ENCODE peak calls at places on chromosomes 13 and 19, in seven cellular contexts. One of them, this sample, is unnamed.

GRCh38 chr19:33392341-33393285 is 19.1 kb downstream of the CEBPG start:
- DNase-seq in CD4-positive, alpha-beta memory T cell: no peak
- DNase-seq in tibial artery: peak
- DNase-seq in suprapubic skin: no peak
- DNase-seq in brain microvascular endothelial cell: no peak
- DNase-seq in psoas muscle: no peak
- DNase-seq in esophagus squamous epithelium: no peak
- DNase-seq in this sample: no peak

GRCh38 chr19:10135551-10136334 is 16.0 kb upstream of the EIF3G start:
- DNase-seq in brain microvascular endothelial cell: no peak
- DNase-seq in tibial artery: no peak
- DNase-seq in psoas muscle: no peak
- DNase-seq in CD4-positive, alpha-beta memory T cell: no peak
- DNase-seq in esophagus squamous epithelium: no peak
- DNase-seq in suprapubic skin: no peak
- DNase-seq in this sample: no peak

GRCh38 chr19:32174386-32175113 is 170.9 kb upstream of the ZNF507 start:
- DNase-seq in psoas muscle: no peak
- DNase-seq in CD4-positive, alpha-beta memory T cell: no peak
- DNase-seq in suprapubic skin: no peak
- DNase-seq in tibial artery: no peak
- DNase-seq in esophagus squamous epithelium: no peak
- DNase-seq in brain microvascular endothelial cell: no peak
- DNase-seq in this sample: no peak

GRCh38 chr13:50969691-50970090 is 60.1 kb downstream of the RNASEH2B start:
- DNase-seq in tibial artery: no peak
- DNase-seq in brain microvascular endothelial cell: peak
- DNase-seq in psoas muscle: no peak
- DNase-seq in esophagus squamous epithelium: no peak
- DNase-seq in CD4-positive, alpha-beta memory T cell: no peak
- DNase-seq in suprapubic skin: no peak
- DNase-seq in this sample: no peak

GRCh38 chr19:7527516-7528191 is 5.2 kb downstream of the MCOLN1 start:
- DNase-seq in suprapubic skin: no peak
- DNase-seq in brain microvascular endothelial cell: no peak
- DNase-seq in tibial artery: no peak
- DNase-seq in CD4-positive, alpha-beta memory T cell: no peak
- DNase-seq in psoas muscle: peak
- DNase-seq in esophagus squamous epithelium: no peak
- DNase-seq in this sample: no peak

GRCh38 chr19:51824603-51825002 is 29.6 kb downstream of the FPR3 start:
- DNase-seq in brain microvascular endothelial cell: no peak
- DNase-seq in suprapubic skin: no peak
- DNase-seq in tibial artery: no peak
- DNase-seq in psoas muscle: no peak
- DNase-seq in esophagus squamous epithelium: no peak
- DNase-seq in CD4-positive, alpha-beta memory T cell: no peak
- DNase-seq in this sample: no peak

GRCh38 chr13:49436890-49437289 is 7.0 kb downstream of the CAB39L start:
- DNase-seq in brain microvascular endothelial cell: peak
- DNase-seq in CD4-positive, alpha-beta memory T cell: no peak
- DNase-seq in esophagus squamous epithelium: no peak
- DNase-seq in suprapubic skin: no peak
- DNase-seq in tibial artery: peak
- DNase-seq in psoas muscle: peak
- DNase-seq in this sample: no peak

GRCh38 chr19:3080281-3080680 is 13.9 kb upstream of the GNA11 start:
- DNase-seq in brain microvascular endothelial cell: peak
- DNase-seq in suprapubic skin: no peak
- DNase-seq in psoas muscle: no peak
- DNase-seq in tibial artery: peak
- DNase-seq in esophagus squamous epithelium: no peak
- DNase-seq in CD4-positive, alpha-beta memory T cell: no peak
- DNase-seq in this sample: no peak

GRCh38 chr13:31042501-31043165 is 110.2 kb downstream of the TEX26 start:
- DNase-seq in tibial artery: no peak
- DNase-seq in brain microvascular endothelial cell: no peak
- DNase-seq in psoas muscle: no peak
- DNase-seq in suprapubic skin: no peak
- DNase-seq in CD4-positive, alpha-beta memory T cell: no peak
- DNase-seq in esophagus squamous epithelium: no peak
- DNase-seq in this sample: no peak

GRCh38 chr19:58575183-58576041 is 2.3 kb upstream of the MZF1 start:
- DNase-seq in esophagus squamous epithelium: no peak
- DNase-seq in tibial artery: peak
- DNase-seq in psoas muscle: peak
- DNase-seq in brain microvascular endothelial cell: peak
- DNase-seq in CD4-positive, alpha-beta memory T cell: peak
- DNase-seq in suprapubic skin: peak
- DNase-seq in this sample: peak

GRCh38 chr19:44903602-44904425 is 1.8 kb upstream of the APOE start:
- DNase-seq in brain microvascular endothelial cell: peak
- DNase-seq in CD4-positive, alpha-beta memory T cell: peak
- DNase-seq in tibial artery: peak
- DNase-seq in psoas muscle: peak
- DNase-seq in suprapubic skin: peak
- DNase-seq in esophagus squamous epithelium: no peak
- DNase-seq in this sample: peak

GRCh38 chr13:51041126-51041525 is 69.9 kb downstream of the C13orf42 start:
- DNase-seq in tibial artery: no peak
- DNase-seq in esophagus squamous epithelium: no peak
- DNase-seq in CD4-positive, alpha-beta memory T cell: no peak
- DNase-seq in psoas muscle: no peak
- DNase-seq in brain microvascular endothelial cell: no peak
- DNase-seq in suprapubic skin: no peak
- DNase-seq in this sample: no peak

GRCh38 chr13:37492741-37493514 is 105.6 kb downstream of the POSTN start:
- DNase-seq in CD4-positive, alpha-beta memory T cell: no peak
- DNase-seq in tibial artery: no peak
- DNase-seq in brain microvascular endothelial cell: peak
- DNase-seq in esophagus squamous epithelium: no peak
- DNase-seq in psoas muscle: no peak
- DNase-seq in suprapubic skin: no peak
- DNase-seq in this sample: no peak

GRCh38 chr19:801030-801860 is 4.0 kb downstream of the PTBP1 start:
- DNase-seq in psoas muscle: peak
- DNase-seq in tibial artery: peak
- DNase-seq in esophagus squamous epithelium: no peak
- DNase-seq in brain microvascular endothelial cell: no peak
- DNase-seq in CD4-positive, alpha-beta memory T cell: no peak
- DNase-seq in suprapubic skin: no peak
- DNase-seq in this sample: no peak

GRCh38 chr19:51948979-51949378 is 21.7 kb downstream of the ZNF613 start:
- DNase-seq in tibial artery: no peak
- DNase-seq in psoas muscle: no peak
- DNase-seq in esophagus squamous epithelium: no peak
- DNase-seq in brain microvascular endothelial cell: peak
- DNase-seq in suprapubic skin: no peak
- DNase-seq in CD4-positive, alpha-beta memory T cell: no peak
- DNase-seq in this sample: no peak

GRCh38 chr13:97328222-97328790 is 105.7 kb upstream of the RAP2A start:
- DNase-seq in CD4-positive, alpha-beta memory T cell: no peak
- DNase-seq in esophagus squamous epithelium: no peak
- DNase-seq in psoas muscle: no peak
- DNase-seq in brain microvascular endothelial cell: peak
- DNase-seq in tibial artery: no peak
- DNase-seq in suprapubic skin: no peak
- DNase-seq in this sample: no peak
- H3K4me3 ChIP-seq in CD4-positive, alpha-beta memory T cell: no peak
- H3K4me3 ChIP-seq in esophagus squamous epithelium: no peak
- H3K4me3 ChIP-seq in psoas muscle: no peak
- H3K4me3 ChIP-seq in brain microvascular endothelial cell: no peak
- H3K4me3 ChIP-seq in tibial artery: no peak
- H3K4me3 ChIP-seq in suprapubic skin: no peak
- H3K4me3 ChIP-seq in this sample: no peak

GRCh38 chr19:11560404-11560988 is 1.5 kb upstream of the ELOF1 start:
- DNase-seq in tibial artery: no peak
- DNase-seq in CD4-positive, alpha-beta memory T cell: peak
- DNase-seq in psoas muscle: no peak
- DNase-seq in esophagus squamous epithelium: no peak
- DNase-seq in brain microvascular endothelial cell: peak
- DNase-seq in suprapubic skin: no peak
- DNase-seq in this sample: peak
- H3K27ac ChIP-seq in tibial artery: no peak
- H3K27ac ChIP-seq in CD4-positive, alpha-beta memory T cell: no peak
- H3K27ac ChIP-seq in psoas muscle: no peak
- H3K27ac ChIP-seq in esophagus squamous epithelium: no peak
- H3K27ac ChIP-seq in brain microvascular endothelial cell: no peak
- H3K27ac ChIP-seq in suprapubic skin: no peak
- H3K27ac ChIP-seq in this sample: no peak

GRCh38 chr19:40256511-40256910 is 28.6 kb downstream of the AKT2 start:
- DNase-seq in brain microvascular endothelial cell: no peak
- DNase-seq in suprapubic skin: no peak
- DNase-seq in CD4-positive, alpha-beta memory T cell: no peak
- DNase-seq in psoas muscle: no peak
- DNase-seq in esophagus squamous epithelium: no peak
- DNase-seq in tibial artery: no peak
- DNase-seq in this sample: no peak

GRCh38 chr19:40253611-40254092 is 27.2 kb upstream of the CCNP start:
- DNase-seq in psoas muscle: no peak
- DNase-seq in CD4-positive, alpha-beta memory T cell: no peak
- DNase-seq in brain microvascular endothelial cell: no peak
- DNase-seq in suprapubic skin: no peak
- DNase-seq in esophagus squamous epithelium: no peak
- DNase-seq in tibial artery: no peak
- DNase-seq in this sample: no peak

GRCh38 chr19:40257096-40257517 is 28.0 kb downstream of the AKT2 start:
- DNase-seq in brain microvascular endothelial cell: no peak
- DNase-seq in CD4-positive, alpha-beta memory T cell: no peak
- DNase-seq in suprapubic skin: no peak
- DNase-seq in tibial artery: no peak
- DNase-seq in esophagus squamous epithelium: no peak
- DNase-seq in psoas muscle: peak
- DNase-seq in this sample: no peak

GRCh38 chr19:40254714-40255418 is 28.4 kb upstream of the CCNP start:
- DNase-seq in CD4-positive, alpha-beta memory T cell: no peak
- DNase-seq in esophagus squamous epithelium: no peak
- DNase-seq in suprapubic skin: no peak
- DNase-seq in tibial artery: no peak
- DNase-seq in psoas muscle: no peak
- DNase-seq in brain microvascular endothelial cell: no peak
- DNase-seq in this sample: no peak

GRCh38 chr19:40255619-40256166 is 29.2 kb upstream of the CCNP start:
- DNase-seq in brain microvascular endothelial cell: no peak
- DNase-seq in tibial artery: no peak
- DNase-seq in psoas muscle: no peak
- DNase-seq in CD4-positive, alpha-beta memory T cell: no peak
- DNase-seq in esophagus squamous epithelium: no peak
- DNase-seq in suprapubic skin: no peak
- DNase-seq in this sample: no peak
- H3K4me3 ChIP-seq in brain microvascular endothelial cell: no peak
- H3K4me3 ChIP-seq in tibial artery: no peak
- H3K4me3 ChIP-seq in psoas muscle: no peak
- H3K4me3 ChIP-seq in CD4-positive, alpha-beta memory T cell: no peak
- H3K4me3 ChIP-seq in esophagus squamous epithelium: no peak
- H3K4me3 ChIP-seq in suprapubic skin: no peak
- H3K4me3 ChIP-seq in this sample: no peak

DNA sequence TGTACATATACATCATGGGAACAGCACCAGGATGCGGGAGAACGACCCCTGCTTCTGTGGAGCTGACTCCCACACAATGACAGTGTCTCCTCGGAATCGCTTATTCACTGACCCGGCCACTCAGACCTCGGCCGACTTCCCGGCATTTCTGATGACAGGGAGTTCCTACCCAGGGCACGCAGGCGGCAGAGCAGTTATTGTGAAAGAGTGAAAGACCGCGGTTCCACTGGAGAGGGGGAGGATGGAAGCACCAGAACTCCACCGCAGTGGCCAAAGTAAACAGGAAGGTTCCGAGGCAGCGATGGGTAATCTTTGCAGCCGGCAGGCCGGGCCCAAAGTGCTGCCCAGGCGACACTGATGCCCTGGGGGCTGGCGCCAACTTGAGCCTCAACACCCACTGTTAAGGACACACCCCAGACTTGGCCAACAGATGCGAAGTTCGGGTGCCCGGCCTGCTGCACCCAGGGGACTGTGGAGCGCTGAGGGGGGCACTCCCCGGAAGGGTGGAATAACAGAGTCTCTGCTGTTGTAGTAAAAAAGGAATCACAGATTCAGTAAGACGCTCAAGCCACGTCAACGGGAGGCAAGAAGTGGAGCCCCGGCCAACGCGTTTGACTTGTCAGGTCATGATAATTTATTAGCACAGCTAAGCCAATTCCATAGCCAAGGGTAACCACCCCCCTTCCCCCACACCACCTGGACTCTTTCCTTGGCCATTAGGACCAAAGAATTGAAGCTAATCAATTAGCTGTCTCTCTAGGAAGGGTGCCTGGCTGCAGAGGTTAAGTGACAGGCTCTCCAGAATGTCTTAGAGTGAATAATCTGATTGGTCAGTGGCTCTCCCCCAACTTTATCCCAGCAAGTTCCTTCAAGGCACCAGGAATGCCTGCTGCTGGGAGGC is 5.8 kb downstream of the MLLT1 start:
- DNase-seq in CD4-positive, alpha-beta memory T cell: no peak
- DNase-seq in brain microvascular endothelial cell: peak
- DNase-seq in suprapubic skin: peak
- DNase-seq in esophagus squamous epithelium: no peak
- DNase-seq in psoas muscle: peak
- DNase-seq in tibial artery: peak
- DNase-seq in this sample: no peak
- H3K27ac ChIP-seq in CD4-positive, alpha-beta memory T cell: no peak
- H3K27ac ChIP-seq in brain microvascular endothelial cell: peak
- H3K27ac ChIP-seq in suprapubic skin: peak
- H3K27ac ChIP-seq in esophagus squamous epithelium: peak
- H3K27ac ChIP-seq in psoas muscle: peak
- H3K27ac ChIP-seq in tibial artery: peak
- H3K27ac ChIP-seq in this sample: no peak

This sample was measured in effector memory CD4-positive, alpha-beta T cell.